ENCODE peak calls at places on chromosomes 5 and 9, in five cellular contexts. Z is dermis microvascular lymphatic vessel endothelial cell, E is HCT116, R is fibroblast of the aortic adventitia, A is body of pancreas. X is an unnamed sample.

GRCh38 chr5:67400752-67401151 is 204.2 kb upstream of the CD180 start:
- DNase-seq in Z (no peak), R (peak; percentile 9), A (no peak), E (no peak), X (no peak)

GRCh38 chr5:73856972-73857371 is 231.0 kb downstream of the ARHGEF28 start:
- DNase-seq in A (no peak), R (peak; percentile 11), E (no peak), Z (peak; percentile 58), X (no peak)

GRCh38 chr9:112447283-112447761 is 39.3 kb upstream of the KIAA1958 start:
- DNase-seq in A (no peak), Z (no peak), R (peak; percentile 77), E (no peak), X (no peak)

GRCh38 chr5:10535237-10535530 is 28.7 kb upstream of the ANKRD33B start:
- DNase-seq in R (no peak), A (no peak), Z (no peak), E (no peak), X (no peak)

GRCh38 chr5:115686692-115687054 is 60.8 kb upstream of the TMED7 start:
- DNase-seq in E (no peak), Z (no peak), R (peak; percentile 70), A (no peak), X (no peak)

GRCh38 chr5:8650197-8650596 is 781.2 kb downstream of the MTRR start:
- DNase-seq in A (no peak), Z (no peak), E (no peak), R (no peak), X (no peak)

GRCh38 chr5:1507961-1508678 is 15.6 kb downstream of the LPCAT1 start:
- DNase-seq in R (no peak), E (no peak), A (no peak), Z (no peak), X (peak; percentile 9)

GRCh38 chr5:160181965-160182622 is 47.2 kb upstream of the FABP6 start:
- DNase-seq in E (no peak), R (no peak), A (no peak), Z (no peak), X (no peak)

GRCh38 chr5:144072518-144072927 is 97.9 kb downstream of the YIPF5 start:
- DNase-seq in A (no peak), E (no peak), R (peak; percentile 78), Z (peak; percentile 44), X (no peak)

GRCh38 chr5:40437452-40437861 is 242.3 kb upstream of the PTGER4 start:
- DNase-seq in A (no peak), R (peak; percentile 71), E (no peak), Z (peak; percentile 30), X (peak; percentile 45)

GRCh38 chr9:69078581-69078980 is 43.0 kb downstream of the FXN start:
- DNase-seq in A (no peak), E (no peak), Z (no peak), R (peak; percentile 91), X (no peak)

GRCh38 chr5:127280494-127281220 is 9.9 kb upstream of the MEGF10 start:
- DNase-seq in A (peak; percentile 36), R (no peak), E (no peak), Z (no peak), X (no peak)

GRCh38 chr5:134524826-134525686 is at the start of gene JADE2:
- DNase-seq in Z (peak; percentile 65), R (peak; percentile 81), E (no peak), A (peak; percentile 78), X (peak; percentile 82)

GRCh38 chr9:18493361-18494015 is 19.5 kb downstream of the ADAMTSL1 start:
- DNase-seq in E (no peak), R (peak; percentile 73), Z (no peak), A (no peak), X (no peak)